ENCODE peak calls at places on chromosomes 1 and 21, in nine cellular contexts. A, I, E, H, Y, V, X, O and S are unnamed samples.

GRCh38 chr1:158145173-158145719 is 35.4 kb upstream of the CD1D start:
- DNase-seq in Y (no peak), A (no peak), O (no peak), I (no peak), E (no peak), H (no peak), V (no peak), X (peak), S (no peak)

GRCh38 chr21:42736646-42737350 is 83.4 kb downstream of the PDE9A start:
- DNase-seq in I (no peak), V (no peak), H (no peak), Y (no peak), O (no peak), E (no peak), X (no peak), A (no peak), S (peak)

GRCh38 chr1:184843732-184844495 is 89.3 kb upstream of the EDEM3 start:
- DNase-seq in X (no peak), V (no peak), E (no peak), A (no peak), Y (peak), O (no peak), H (no peak), I (no peak), S (no peak)

GRCh38 chr1:202825748-202826147 is 15.0 kb downstream of the PCAT6 start:
- DNase-seq in A (no peak), X (no peak), O (peak), V (no peak), E (no peak), H (no peak), Y (no peak), I (no peak), S (no peak)

GRCh38 chr1:50271968-50272578 is 151.2 kb downstream of the DMRTA2 start:
- DNase-seq in I (peak), V (peak), E (no peak), H (no peak), O (peak), X (peak), Y (peak), A (peak), S (no peak)

GRCh38 chr1:116485976-116486375 is 84.8 kb downstream of the CD58 start:
- DNase-seq in Y (no peak), O (no peak), I (no peak), H (no peak), E (no peak), X (peak), V (no peak), A (no peak), S (no peak)

GRCh38 chr1:7717769-7718368 is 53.2 kb upstream of the VAMP3 start:
- DNase-seq in E (no peak), I (no peak), V (peak), A (no peak), Y (no peak), O (no peak), X (no peak), H (no peak), S (no peak)

GRCh38 chr1:39631361-39632331 is 7.8 kb downstream of the HEYL start:
- DNase-seq in I (no peak), V (no peak), E (no peak), Y (peak), O (no peak), A (no peak), X (no peak), H (no peak), S (no peak)

GRCh38 chr1:146007048-146007784 is 10.8 kb upstream of the TXNIP start:
- DNase-seq in E (peak), A (peak), I (peak), Y (peak), O (no peak), X (peak), H (no peak), V (peak), S (no peak)

GRCh38 chr21:17786219-17787181 is 32.7 kb downstream of the C21orf91 start:
- DNase-seq in E (no peak), Y (no peak), X (no peak), O (no peak), A (no peak), I (no peak), H (no peak), V (no peak), S (no peak)

GRCh38 chr1:24915819-24916602 is 14.1 kb downstream of the RUNX3 start:
- DNase-seq in Y (no peak), X (no peak), O (no peak), I (no peak), H (no peak), E (no peak), V (no peak), A (no peak), S (no peak)

GRCh38 chr1:162733336-162733590 is 57.2 kb upstream of the HSD17B7 start:
- DNase-seq in E (no peak), X (no peak), I (no peak), O (no peak), H (no peak), Y (no peak), A (no peak), V (no peak), S (no peak)

GRCh38 chr1:151340870-151341754 is 5.9 kb downstream of the RFX5 start:
- DNase-seq in E (peak), V (peak), H (no peak), I (peak), X (peak), A (peak), Y (peak), O (no peak), S (no peak)

GRCh38 chr1:28716336-28716735 is 20.4 kb upstream of the YTHDF2 start:
- DNase-seq in V (no peak), O (no peak), Y (no peak), A (no peak), X (no peak), E (no peak), I (no peak), H (no peak), S (no peak)

GRCh38 chr1:109765483-109765815 is 1.7 kb upstream of the EPS8L3 start:
- DNase-seq in V (no peak), Y (no peak), A (no peak), O (peak), E (no peak), X (no peak), I (no peak), H (no peak), S (no peak)

GRCh38 chr1:211127166-211127565 is 6.8 kb downstream of the KCNH1 start:
- DNase-seq in V (no peak), A (no peak), H (no peak), E (no peak), X (peak), I (no peak), O (no peak), Y (no peak), S (no peak)

GRCh38 chr1:27940297-27940696 is 5.5 kb downstream of the SMPDL3B start:
- DNase-seq in Y (peak), O (no peak), A (no peak), H (no peak), X (peak), E (peak), V (peak), I (no peak), S (no peak)

GRCh38 chr1:25875856-25876692 is 566 bp upstream of the PAQR7 start:
- DNase-seq in H (no peak), I (no peak), X (no peak), A (no peak), E (no peak), V (peak), O (peak), Y (peak), S (peak)

GRCh38 chr1:32915766-32916455 is 14.7 kb upstream of the TMEM54 start:
- DNase-seq in O (no peak), A (no peak), V (no peak), X (peak), H (no peak), E (no peak), Y (no peak), I (no peak), S (no peak)

GRCh38 chr1:2499260-2499659 is 23.2 kb downstream of the PLCH2 start:
- DNase-seq in Y (no peak), E (no peak), X (no peak), I (no peak), H (no peak), V (no peak), A (no peak), O (no peak), S (no peak)

GRCh38 chr21:42971897-42972275 is 2.5 kb upstream of the PKNOX1 start:
- DNase-seq in Y (no peak), V (no peak), E (no peak), A (no peak), X (no peak), O (peak), H (no peak), I (peak), S (no peak)

GRCh38 chr1:151072224-151072623 is 1.7 kb downstream of the GABPB2 start:
- DNase-seq in I (no peak), H (no peak), X (no peak), A (no peak), O (no peak), Y (no peak), E (no peak), V (no peak), S (no peak)

GRCh38 chr21:34179204-34179935 is 106.0 kb downstream of the MRPS6 start:
- DNase-seq in H (no peak), Y (no peak), V (no peak), X (no peak), E (no peak), A (no peak), I (no peak), O (no peak), S (no peak)

GRCh38 chr1:61709908-61710289 is 15.0 kb downstream of the TM2D1 start:
- DNase-seq in I (no peak), H (no peak), Y (no peak), O (no peak), A (no peak), E (no peak), X (no peak), V (no peak), S (no peak)

GRCh38 chr1:190320952-190321351 is 156.7 kb downstream of the BRINP3 start:
- DNase-seq in I (no peak), H (no peak), X (no peak), V (peak), A (peak), E (no peak), O (no peak), Y (no peak), S (no peak)